ENCODE peak calls at places on chromosomes 5 and 9, in six cellular contexts. K is upper lobe of left lung, O is right cardiac atrium, I is body of pancreas, L is upper lobe of right lung, P is left lung. E is an unnamed sample.

GRCh38 chr5:78647838-78648358 is 674 bp downstream of the LHFPL2 start:
- ATAC-seq in K (peak; percentile 52), P (peak; percentile 33), L (peak; percentile 64), O (peak; percentile 59), I (peak; percentile 65), E (peak; percentile 52)

GRCh38 chr9:98185021-98185567 is 7.3 kb downstream of the CORO2A start:
- ATAC-seq in P (no peak), L (no peak), I (no peak), O (no peak), K (no peak), E (no peak)

GRCh38 chr5:74608754-74609576 is 31.6 kb downstream of the ENC1 start:
- ATAC-seq in I (no peak), L (no peak), K (no peak), O (no peak), P (no peak), E (no peak)

GRCh38 chr9:136667940-136668760 is 5.4 kb downstream of the EGFL7 start:
- ATAC-seq in L (no peak), O (no peak), K (no peak), I (no peak), P (no peak), E (no peak)

GRCh38 chr5:56827043-56827442 is 11.7 kb downstream of the MAP3K1 start:
- ATAC-seq in I (peak; percentile 54), L (peak; percentile 43), P (no peak), O (peak; percentile 19), K (no peak), E (no peak)

GRCh38 chr5:165616550-165617430 is 2111.4 kb downstream of the MAT2B start:
- ATAC-seq in L (no peak), I (no peak), O (no peak), K (no peak), P (peak; percentile 36), E (no peak)

GRCh38 chr5:64273276-64273675 is 107.6 kb downstream of the RNF180 start:
- ATAC-seq in L (no peak), K (no peak), P (no peak), I (no peak), O (no peak), E (no peak)

GRCh38 chr5:84393969-84394368 is 9.3 kb upstream of the EDIL3 start:
- ATAC-seq in O (no peak), I (no peak), L (no peak), K (no peak), P (peak; percentile 54), E (no peak)

GRCh38 chr9:132381966-132382541 is 24.6 kb downstream of the TTF1 start:
- ATAC-seq in L (no peak), P (peak; percentile 24), K (no peak), I (peak; percentile 84), O (no peak), E (no peak)

GRCh38 chr5:1867114-1867814 is 15.5 kb downstream of the IRX4 start:
- ATAC-seq in O (no peak), L (no peak), I (no peak), P (no peak), K (no peak), E (no peak)

GRCh38 chr9:96031366-96031824 is 155.9 kb downstream of the ERCC6L2 start:
- ATAC-seq in P (no peak), L (no peak), O (peak; percentile 73), K (no peak), I (peak; percentile 85), E (no peak)

GRCh38 chr5:172579403-172579990 is 61.6 kb upstream of the NEURL1B start:
- ATAC-seq in I (no peak), L (no peak), P (no peak), O (no peak), K (no peak), E (no peak)

GRCh38 chr5:158849219-158849791 is 250.4 kb downstream of the EBF1 start:
- ATAC-seq in L (no peak), I (no peak), P (no peak), K (no peak), O (no peak), E (no peak)

GRCh38 chr5:122164831-122165573 is 35.7 kb downstream of the ZNF474 start:
- ATAC-seq in K (no peak), P (no peak), L (no peak), I (no peak), O (no peak), E (no peak)

GRCh38 chr5:132394681-132395259 is 25.3 kb downstream of the SLC22A5 start:
- ATAC-seq in P (no peak), I (no peak), K (no peak), L (no peak), O (no peak), E (no peak)

DNA sequence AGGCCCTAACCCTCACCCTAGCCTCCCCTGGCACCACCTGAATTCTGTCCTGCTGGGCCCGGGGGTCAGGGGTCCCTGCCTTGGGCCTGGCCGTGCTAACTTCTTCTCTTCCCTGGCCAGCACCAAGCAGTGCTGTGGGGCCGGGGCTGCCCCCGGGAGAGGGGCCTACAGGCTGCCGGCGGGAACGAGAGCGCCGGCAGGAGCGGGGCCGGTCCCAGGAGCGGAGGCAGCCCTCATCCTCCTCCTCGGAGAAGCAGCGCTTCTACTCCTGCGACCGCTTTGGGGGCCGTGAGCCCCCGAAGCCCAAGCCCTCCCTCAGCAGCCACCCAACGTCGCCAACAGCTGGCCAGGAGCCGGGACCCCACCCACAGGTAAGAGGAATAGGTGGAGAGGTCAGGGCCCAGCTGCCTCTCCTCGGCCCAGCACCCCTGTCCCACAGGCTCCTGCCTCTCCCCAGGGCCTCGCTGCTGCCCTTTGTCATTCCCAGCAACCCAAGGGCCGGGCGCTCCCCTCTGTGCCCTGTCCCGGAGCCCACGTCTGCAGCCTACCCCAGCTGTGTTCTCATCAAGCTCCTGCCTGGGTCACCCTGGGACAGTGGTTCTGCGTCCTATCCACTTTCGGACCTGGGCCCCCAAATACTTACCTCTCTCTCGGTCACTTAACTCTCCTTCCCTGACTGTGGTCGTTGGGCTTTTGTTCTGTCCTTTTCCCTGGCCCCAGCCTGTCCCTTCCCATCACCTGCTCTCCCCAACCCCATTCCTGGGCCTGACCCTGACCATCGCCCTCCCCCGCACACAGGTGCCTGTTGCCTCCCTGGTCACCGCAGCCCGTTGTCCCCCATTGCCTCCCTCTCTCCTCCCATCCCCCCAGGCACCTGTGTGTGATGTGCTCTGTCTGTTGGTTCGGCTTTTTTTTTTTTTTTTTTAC is 243.2 kb downstream of the CACNA1B start:
- ATAC-seq in P (no peak), L (no peak), O (no peak), I (no peak), K (no peak), E (no peak)
- H3K9me3 ChIP-seq in P (no peaks in the 10 kb centered on the region), L (no peaks in the 10 kb centered on the region), O (no peaks in the 10 kb centered on the region), I (no peaks in the 10 kb centered on the region), K (no peaks in the 10 kb centered on the region), E (no peaks in the 10 kb centered on the region)

DNA sequence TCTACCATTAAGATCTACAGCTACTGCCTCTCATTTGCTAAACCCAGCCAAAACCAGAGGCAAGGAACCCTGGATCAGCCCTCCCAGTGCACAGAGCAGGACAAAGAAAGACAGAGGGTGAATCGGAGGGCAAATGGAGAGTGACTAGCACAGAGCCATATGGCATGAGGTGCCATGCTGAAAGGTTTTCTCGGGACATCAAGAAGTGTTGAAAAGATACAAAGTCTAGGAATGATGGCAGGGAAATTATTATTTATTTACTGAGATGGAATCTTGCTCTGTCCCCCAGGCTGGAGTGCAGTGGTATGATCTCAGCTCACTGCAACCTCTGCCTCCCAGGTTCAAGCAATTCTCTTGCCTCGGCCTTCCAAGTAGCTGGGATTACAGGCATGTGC is 19.3 kb downstream of the SLC1A1 start:
- ATAC-seq in I (no peak), K (no peak), O (no peak), L (no peak), P (no peak), E (no peak)
- H3K4me3 ChIP-seq in I (no peak overlapping the region), K (no peak overlapping the region), O (no peak overlapping the region), L (no peak overlapping the region), P (no peak overlapping the region), E (no peak overlapping the region)

GRCh38 chr5:15499528-15500325 is at the start of gene FBXL7:
- ATAC-seq in P (peak; percentile 94), L (peak; percentile 94), K (peak; percentile 87), O (peak; percentile 93), I (peak; percentile 57), E (peak; percentile 88)
- H3K27ac ChIP-seq in P (peak within 1 kb of the TSS; percentile 76), L (peak within 1 kb of the TSS; percentile 75), K (peak within 1 kb of the TSS; percentile 89), O (peak within 1 kb of the TSS; percentile 76), I (no peak within 1 kb of the TSS), E (peak within 1 kb of the TSS; percentile 93)

GRCh38 chr5:75948441-75948840 is 134.7 kb upstream of the SV2C start:
- ATAC-seq in P (no peak), L (peak; percentile 26), I (no peak), O (no peak), K (no peak), E (no peak)

GRCh38 chr5:75951158-75951557 is 132.0 kb upstream of the SV2C start:
- ATAC-seq in O (no peak), L (no peak), P (no peak), K (no peak), I (no peak), E (no peak)

GRCh38 chr5:75952291-75952690 is 130.9 kb upstream of the SV2C start:
- ATAC-seq in K (no peak), P (no peak), L (no peak), I (no peak), O (no peak), E (no peak)

GRCh38 chr5:75952963-75953362 is 130.2 kb upstream of the SV2C start:
- ATAC-seq in K (no peak), O (no peak), I (no peak), L (no peak), P (no peak), E (no peak)

DNA sequence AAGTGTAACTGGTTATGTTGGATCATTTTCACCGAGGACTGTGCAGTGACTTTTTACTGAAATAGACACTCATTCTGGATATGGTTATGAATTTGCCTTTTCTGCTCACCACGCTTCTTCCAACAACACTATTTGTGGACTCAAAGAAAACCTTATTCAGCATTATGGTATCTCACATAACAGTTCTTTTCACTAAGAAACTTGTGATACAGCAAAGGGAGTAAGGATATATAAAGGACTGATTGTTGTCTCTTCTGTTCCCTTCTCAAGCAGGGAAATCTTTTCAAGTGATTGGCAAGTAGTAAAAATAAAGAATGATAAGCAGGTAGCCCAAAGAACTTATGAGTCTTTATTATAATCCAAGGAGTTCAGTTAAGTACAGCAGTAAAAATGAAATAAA is 131.5 kb upstream of the SV2C start:
- ATAC-seq in L (no peak), O (no peak), P (no peak), K (no peak), I (no peak), E (no peak)
- H3K9me3 ChIP-seq in L (no peaks in the 10 kb centered on the region), O (no peaks in the 10 kb centered on the region), P (peaks cover 7% of the 10 kb centered on the region), K (no peaks in the 10 kb centered on the region), I (no peaks in the 10 kb centered on the region), E (no peaks in the 10 kb centered on the region)